ENCODE peak calls at places on chromosome 6, in eight cellular contexts. T is heart left ventricle, D is kidney epithelial cell, X is astrocyte of the spinal cord, L is BJ, J is thoracic aorta, F is adrenal gland, S is spleen. N is an unnamed sample.

GRCh38 chr6:42958125-42958524 is 2.4 kb upstream of the GNMT start:
- DNase-seq in T (no peak), D (no peak), X (no peak), L (no peak), J (no peak), F (no peak), S (peak; percentile 40), N (no peak)

GRCh38 chr6:11875325-11876109 is 96.9 kb upstream of the ADTRP start:
- DNase-seq in T (no peak), D (no peak), X (no peak), L (no peak), J (no peak), F (no peak), S (no peak), N (no peak)

GRCh38 chr6:109743739-109744138 is 52.6 kb downstream of the FIG4 start:
- DNase-seq in T (no peak), D (peak; percentile 44), X (peak; percentile 83), L (peak; percentile 43), J (no peak), F (no peak), S (no peak), N (peak; percentile 44)

GRCh38 chr6:135537782-135538301 is 40.3 kb upstream of the AHI1 start:
- DNase-seq in T (no peak), D (peak; percentile 29), X (peak; percentile 85), L (peak; percentile 18), J (no peak), F (no peak), S (no peak), N (no peak)

GRCh38 chr6:93319304-93319703 is 100.1 kb downstream of the EPHA7 start:
- DNase-seq in T (no peak), D (no peak), X (no peak), L (no peak), J (no peak), F (no peak), S (no peak), N (no peak)

GRCh38 chr6:157800420-157801237 is 22.4 kb upstream of the SNX9 start:
- DNase-seq in T (no peak), D (peak; percentile 63), X (peak; percentile 59), L (no peak), J (no peak), F (no peak), S (no peak), N (no peak)

GRCh38 chr6:73532288-73532687 is 11.5 kb upstream of the EEF1A1 start:
- DNase-seq in T (no peak), D (no peak), X (no peak), L (no peak), J (no peak), F (no peak), S (no peak), N (no peak)

GRCh38 chr6:42885702-42886101 is 6.3 kb downstream of the RPL7L1 start:
- DNase-seq in T (no peak), D (no peak), X (no peak), L (no peak), J (no peak), F (no peak), S (no peak), N (no peak)

DNA sequence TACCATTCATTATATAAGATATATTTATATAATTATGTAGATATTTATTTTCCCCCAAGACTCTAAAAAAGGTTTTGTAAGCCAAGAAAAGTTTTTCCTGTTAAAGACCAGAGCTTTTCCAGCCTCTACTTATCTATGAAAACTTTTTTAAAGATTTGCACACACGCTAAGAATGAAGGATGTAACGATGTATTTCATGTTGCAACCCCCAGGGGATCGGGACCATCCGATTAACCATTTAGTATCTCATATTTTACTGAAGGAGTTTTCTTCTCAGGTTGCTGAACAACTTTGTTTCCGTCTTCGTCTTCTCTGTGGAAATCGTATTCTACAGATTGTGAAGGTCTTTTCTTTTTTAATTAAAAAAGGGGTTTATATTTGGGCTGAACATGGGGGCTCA is 70.0 kb upstream of the SASH1 start:
- DNase-seq in T (no peak), D (no peak), X (no peak), L (no peak), J (no peak), F (no peak), S (no peak), N (no peak)
- H3K4me3 ChIP-seq in T (peak overlapping the region; percentile 53), D (no peak overlapping the region), X (peak overlapping the region; percentile 35), L (peak overlapping the region; percentile 42), J (peak overlapping the region; percentile 64), F (no peak overlapping the region), S (no peak overlapping the region), N (peak overlapping the region; percentile 38)

GRCh38 chr6:169118346-169118830 is 135.3 kb downstream of the THBS2 start:
- DNase-seq in T (no peak), D (no peak), X (no peak), L (no peak), J (no peak), F (no peak), S (no peak), N (no peak)
- TF ChIP-seq CTCF in T (no peak), D (no peak), X (no peak), L (no peak), J (no peak), F (no peak), S (no peak), N (no peak)

GRCh38 chr6:28134716-28135115 is 7.0 kb upstream of the ZKSCAN8 start:
- DNase-seq in T (no peak), D (no peak), X (no peak), L (no peak), J (no peak), F (no peak), S (no peak), N (no peak)

GRCh38 chr6:28134015-28134414 is 7.7 kb upstream of the ZKSCAN8 start:
- DNase-seq in T (no peak), D (no peak), X (peak; percentile 35), L (no peak), J (no peak), F (no peak), S (no peak), N (no peak)

GRCh38 chr6:28137458-28138020 is 4.1 kb upstream of the ZKSCAN8 start:
- DNase-seq in T (no peak), D (no peak), X (no peak), L (no peak), J (no peak), F (no peak), S (no peak), N (no peak)

GRCh38 chr6:28136585-28137457 is 4.9 kb upstream of the ZKSCAN8 start:
- DNase-seq in T (peak; percentile 95), D (peak; percentile 51), X (peak; percentile 96), L (no peak), J (peak; percentile 70), F (peak; percentile 97), S (peak; percentile 92), N (peak; percentile 90)

DNA sequence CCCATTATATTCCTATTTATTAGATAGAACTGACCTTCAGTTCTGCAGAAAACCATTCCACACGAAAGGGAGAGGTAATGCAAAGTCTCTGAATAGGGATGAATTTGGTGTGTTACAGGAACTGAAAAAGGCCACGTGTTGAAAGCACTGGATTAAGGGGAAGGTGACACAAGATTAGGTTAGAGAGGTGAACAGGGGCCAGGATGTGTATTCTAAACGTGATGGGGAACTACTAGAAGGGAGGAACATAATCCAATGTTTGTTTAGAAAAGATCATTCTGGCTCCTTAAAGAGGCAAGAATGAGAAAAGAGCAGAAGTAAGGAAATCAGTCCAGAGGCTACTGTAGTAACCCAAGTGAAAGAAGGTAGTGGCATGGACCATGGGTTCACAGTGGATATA is 6.3 kb upstream of the ZKSCAN8 start:
- DNase-seq in T (no peak), D (no peak), X (no peak), L (no peak), J (no peak), F (no peak), S (no peak), N (no peak)
- H3K4me3 ChIP-seq in T (peak overlapping the region; percentile 88), D (peak overlapping the region; percentile 8), X (no peak overlapping the region), L (no peak overlapping the region), J (peak overlapping the region; percentile 98), F (no peak overlapping the region), S (no peak overlapping the region), N (peak overlapping the region; percentile 66)

GRCh38 chr6:96716221-96716620 is 121.1 kb downstream of the GPR63 start:
- DNase-seq in T (no peak), D (no peak), X (no peak), L (no peak), J (no peak), F (no peak), S (no peak), N (no peak)
- TF ChIP-seq CTCF in T (no peak), D (no peak), X (no peak), L (no peak), J (no peak), F (no peak), S (no peak), N (no peak)

GRCh38 chr6:133242761-133243590 is 1.8 kb downstream of the EYA4 start:
- DNase-seq in T (peak; percentile 40), D (no peak), X (peak; percentile 10), L (no peak), J (no peak), F (no peak), S (no peak), N (no peak)
- H3K4me3 ChIP-seq in T (peak overlapping the region; percentile 65), D (peak overlapping the region; percentile 39), X (peak overlapping the region; percentile 43), L (no peak overlapping the region), J (peak overlapping the region; percentile 70), F (no peak overlapping the region), S (peak overlapping the region; percentile 37), N (no peak overlapping the region)

DNA sequence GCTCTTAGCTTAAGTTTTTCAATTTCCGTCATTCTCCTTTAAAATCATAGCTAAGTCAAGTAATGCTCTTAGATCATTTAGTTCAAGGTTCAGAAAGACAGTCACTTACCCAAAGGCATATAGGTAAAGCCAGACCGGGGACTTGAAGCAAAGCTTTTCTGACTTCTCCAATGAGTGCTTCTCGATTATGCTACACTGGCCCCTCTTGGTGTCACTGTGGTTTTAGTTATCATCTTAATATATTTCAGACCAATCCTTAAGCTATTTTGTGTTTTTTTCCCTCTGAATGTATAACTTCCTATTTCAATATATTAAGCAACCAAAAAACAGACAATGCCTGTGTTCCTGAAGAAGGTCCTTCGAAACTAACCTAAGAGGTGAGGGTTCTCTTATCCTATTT is 3.8 kb downstream of the PRDM1 start:
- DNase-seq in T (no peak), D (no peak), X (peak; percentile 58), L (no peak), J (no peak), F (no peak), S (no peak), N (no peak)
- TF ChIP-seq CTCF in T (peak; percentile 31), D (no peak), X (no peak), L (peak; percentile 23), J (no peak), F (no peak), S (no peak), N (peak; percentile 21)

GRCh38 chr6:7262037-7262461 is 51.0 kb downstream of the SSR1 start:
- DNase-seq in T (no peak), D (no peak), X (no peak), L (no peak), J (no peak), F (peak; percentile 85), S (peak; percentile 78), N (no peak)
- H3K4me3 ChIP-seq in T (peak overlapping the region; percentile 69), D (peak overlapping the region; percentile 52), X (no peak overlapping the region), L (peak overlapping the region; percentile 65), J (peak overlapping the region; percentile 73), F (no peak overlapping the region), S (no peak overlapping the region), N (peak overlapping the region; percentile 51)

DNA sequence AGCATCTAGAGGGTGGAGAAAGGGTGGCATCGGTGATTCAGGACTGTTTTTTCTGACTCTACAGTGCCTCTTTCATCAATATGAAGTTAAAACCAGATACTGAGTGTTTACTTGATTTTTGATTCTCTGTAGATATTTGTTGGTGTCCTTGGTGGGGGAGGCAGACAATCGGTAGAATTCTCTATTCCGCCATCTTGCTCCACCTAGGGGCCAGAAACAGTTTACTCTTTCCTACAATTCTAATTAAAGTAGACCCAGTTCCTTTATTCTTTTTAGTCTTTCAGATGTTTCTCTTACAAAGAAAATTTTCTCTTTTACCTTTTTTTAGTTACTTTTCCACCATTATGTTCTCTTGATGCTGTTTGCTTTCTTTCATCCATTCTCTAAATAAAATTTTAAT is 162.1 kb upstream of the RAB32 start:
- DNase-seq in T (no peak), D (no peak), X (no peak), L (no peak), J (no peak), F (no peak), S (no peak), N (no peak)
- TF ChIP-seq CTCF in T (no peak), D (peak; percentile 28), X (peak; percentile 20), L (peak; percentile 39), J (no peak), F (no peak), S (no peak), N (peak; percentile 17)